ENCODE peak calls at places on chromosomes 16 and 17, in eight cellular contexts. L, D, B, V, P, M, O and T are unnamed samples.

GRCh38 chr17:7885357-7886226 is 3.0 kb upstream of the CHD3 start:
- DNase-seq in L (peak), D (peak), B (peak), V (peak), P (peak), M (peak), O (peak), T (no peak)

GRCh38 chr17:60328679-60329078 is 63.3 kb downstream of the USP32 start:
- DNase-seq in L (no peak), D (no peak), B (no peak), V (no peak), P (no peak), M (no peak), O (no peak), T (no peak)

GRCh38 chr17:43583332-43583731 is 37.2 kb upstream of the ETV4 start:
- DNase-seq in L (no peak), D (no peak), B (no peak), V (no peak), P (no peak), M (no peak), O (no peak), T (no peak)

GRCh38 chr17:16406742-16407674 is 8.4 kb upstream of the TRPV2 start:
- DNase-seq in L (peak), D (peak), B (no peak), V (no peak), P (no peak), M (no peak), O (no peak), T (no peak)

GRCh38 chr16:10616395-10616743 is 36.0 kb upstream of the EMP2 start:
- DNase-seq in L (no peak), D (no peak), B (no peak), V (no peak), P (no peak), M (no peak), O (no peak), T (no peak)

GRCh38 chr16:77611386-77611785 is 110.9 kb upstream of the NUDT7 start:
- DNase-seq in L (no peak), D (no peak), B (no peak), V (no peak), P (no peak), M (no peak), O (no peak), T (no peak)

GRCh38 chr17:75555679-75556153 is 30.2 kb downstream of the LLGL2 start:
- DNase-seq in L (no peak), D (no peak), B (no peak), V (no peak), P (no peak), M (no peak), O (no peak), T (no peak)

GRCh38 chr16:53744449-53744848 is 40.5 kb downstream of the FTO start:
- DNase-seq in L (peak), D (peak), B (no peak), V (peak), P (no peak), M (no peak), O (no peak), T (no peak)

GRCh38 chr16:82681592-82681991 is 54.8 kb downstream of the CDH13 start:
- DNase-seq in L (no peak), D (no peak), B (no peak), V (no peak), P (no peak), M (no peak), O (no peak), T (no peak)

GRCh38 chr16:31061813-31062440 is 12.1 kb downstream of the ZNF668 start:
- DNase-seq in L (no peak), D (no peak), B (no peak), V (no peak), P (no peak), M (no peak), O (no peak), T (no peak)

GRCh38 chr16:30526137-30526822 is at the start of gene ZNF768:
- DNase-seq in L (peak), D (peak), B (peak), V (no peak), P (peak), M (peak), O (no peak), T (no peak)

GRCh38 chr16:84489141-84489540 is 15.3 kb downstream of the MEAK7 start:
- DNase-seq in L (no peak), D (no peak), B (no peak), V (no peak), P (no peak), M (no peak), O (no peak), T (no peak)

GRCh38 chr17:37661372-37662014 is 18.2 kb upstream of the DDX52 start:
- DNase-seq in L (no peak), D (no peak), B (no peak), V (no peak), P (no peak), M (no peak), O (no peak), T (no peak)
- TF ChIP-seq CTCF in L (no peak), D (no peak), B (no peak), V (no peak), P (peak), M (no peak), O (peak), T (no peak)

GRCh38 chr16:73873643-73874042 is 423.0 kb upstream of the PSMD7 start:
- DNase-seq in L (no peak), D (no peak), B (no peak), V (no peak), P (no peak), M (no peak), O (no peak), T (no peak)

GRCh38 chr16:73877148-73877547 is 419.5 kb upstream of the PSMD7 start:
- DNase-seq in L (no peak), D (no peak), B (no peak), V (no peak), P (no peak), M (no peak), O (no peak), T (no peak)

GRCh38 chr16:73872856-73873255 is 423.8 kb upstream of the PSMD7 start:
- DNase-seq in L (no peak), D (no peak), B (no peak), V (no peak), P (no peak), M (no peak), O (no peak), T (no peak)

GRCh38 chr16:73879621-73880020 is 417.0 kb upstream of the PSMD7 start:
- DNase-seq in L (no peak), D (no peak), B (no peak), V (no peak), P (no peak), M (no peak), O (no peak), T (no peak)

GRCh38 chr16:73878616-73879015 is 418.0 kb upstream of the PSMD7 start:
- DNase-seq in L (no peak), D (no peak), B (no peak), V (no peak), P (peak), M (no peak), O (peak), T (no peak)
- TF ChIP-seq CTCF in L (no peak), D (no peak), B (no peak), V (no peak), P (peak), M (no peak), O (peak), T (no peak)

DNA sequence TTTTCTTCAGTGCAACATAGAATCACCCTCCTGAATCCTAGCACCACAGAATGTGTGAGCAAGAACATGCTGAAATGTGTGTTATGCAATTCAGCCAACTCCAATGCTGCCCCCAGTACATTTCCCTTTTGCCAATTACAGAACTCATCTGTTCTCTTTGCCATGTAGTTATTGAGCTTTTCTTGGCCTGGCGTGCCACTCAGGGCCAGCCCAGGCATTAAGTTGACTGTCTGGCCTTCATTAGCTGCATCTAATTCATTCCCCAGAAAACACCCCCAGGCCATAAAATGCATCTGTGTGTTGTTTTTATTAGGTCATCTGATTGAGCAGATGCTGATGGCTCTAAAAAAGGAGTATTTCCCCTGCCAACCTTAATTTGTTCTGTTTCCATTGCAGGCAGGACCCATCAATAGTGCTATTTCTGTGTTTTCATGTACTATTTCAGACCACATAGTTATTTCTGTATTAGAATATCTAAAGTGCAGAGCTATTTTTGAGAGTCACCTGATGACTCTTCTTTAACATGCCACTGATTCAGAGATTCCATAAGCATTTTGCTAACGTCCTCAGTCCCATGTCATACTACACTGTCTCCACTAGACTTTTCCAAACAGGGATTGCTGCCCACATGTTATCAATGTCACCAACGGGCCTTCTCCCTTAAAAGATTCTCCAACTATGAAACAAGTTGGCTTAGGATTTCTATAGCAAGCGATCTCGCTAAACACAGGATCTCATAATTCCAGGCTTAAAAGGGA is 969.7 kb downstream of the CDH11 start:
- DNase-seq in L (no peak), D (no peak), B (no peak), V (no peak), P (peak), M (no peak), O (no peak), T (no peak)
- TF ChIP-seq CTCF in L (no peak), D (no peak), B (no peak), V (no peak), P (no peak), M (no peak), O (no peak), T (no peak)

GRCh38 chr16:1583180-1583579 is 28.7 kb downstream of the IFT140 start:
- DNase-seq in L (no peak), D (no peak), B (no peak), V (no peak), P (no peak), M (no peak), O (no peak), T (no peak)
- TF ChIP-seq CTCF in L (no peak), D (no peak), B (no peak), V (no peak), P (peak), M (no peak), O (no peak), T (no peak)

DNA sequence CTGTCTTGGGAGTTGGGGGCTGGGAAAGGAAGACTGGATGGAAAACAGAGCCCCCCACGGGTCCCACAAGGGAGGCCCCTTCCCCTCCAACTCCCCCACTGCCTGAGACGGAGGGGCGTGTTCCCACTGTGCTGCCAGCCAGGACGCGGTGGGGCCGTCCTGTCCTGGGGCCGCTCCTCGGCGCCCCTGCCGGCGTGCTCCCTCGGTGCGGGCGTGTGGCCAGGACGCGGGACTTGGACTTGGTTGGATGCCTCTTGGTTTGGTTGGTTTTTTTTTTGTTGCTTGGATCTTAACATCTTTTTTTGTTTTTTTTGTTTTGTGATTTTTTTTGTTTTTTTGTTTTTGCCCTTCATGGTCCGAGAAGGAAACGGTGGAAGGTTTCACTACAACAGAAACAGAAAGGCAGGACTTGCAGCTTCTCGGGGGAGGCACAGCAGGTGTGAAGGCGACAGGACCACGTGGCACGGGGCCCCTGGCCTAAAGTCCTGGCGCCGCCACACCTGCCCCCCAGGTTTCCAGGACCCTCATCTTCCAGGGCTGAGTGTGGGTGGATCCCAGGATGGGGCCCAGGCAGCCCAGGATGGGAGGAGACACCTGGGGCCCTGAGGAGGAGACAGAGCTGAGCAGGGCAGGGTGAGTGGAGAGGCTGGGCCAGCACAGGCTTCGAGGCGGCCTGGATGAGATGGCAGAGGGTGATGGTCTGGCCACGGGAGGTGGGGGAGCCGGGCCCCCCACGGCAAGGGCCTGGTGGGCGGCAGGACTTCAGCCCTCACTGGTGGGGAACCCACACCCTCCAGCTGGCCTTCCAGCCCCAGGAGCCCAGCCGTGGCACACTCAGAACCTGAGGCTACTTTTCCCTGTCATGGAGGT is 16.1 kb downstream of the ENGASE start:
- DNase-seq in L (no peak), D (no peak), B (no peak), V (no peak), P (peak), M (no peak), O (peak), T (no peak)
- TF ChIP-seq CTCF in L (no peak), D (no peak), B (no peak), V (no peak), P (peak), M (no peak), O (peak), T (peak)

GRCh38 chr17:80208050-80208449 is 12.1 kb downstream of the SGSH start:
- DNase-seq in L (no peak), D (peak), B (no peak), V (no peak), P (no peak), M (no peak), O (no peak), T (no peak)

GRCh38 chr17:80201446-80201845 is 18.7 kb downstream of the SGSH start:
- DNase-seq in L (no peak), D (no peak), B (no peak), V (no peak), P (no peak), M (no peak), O (no peak), T (no peak)

GRCh38 chr17:80204626-80205468 is 15.3 kb downstream of the SGSH start:
- DNase-seq in L (no peak), D (no peak), B (no peak), V (no peak), P (no peak), M (no peak), O (no peak), T (no peak)

GRCh38 chr17:80202197-80202596 is 17.9 kb downstream of the SGSH start:
- DNase-seq in L (no peak), D (no peak), B (no peak), V (no peak), P (no peak), M (no peak), O (no peak), T (no peak)

GRCh38 chr17:80203448-80204092 is 16.6 kb downstream of the SGSH start:
- DNase-seq in L (no peak), D (no peak), B (no peak), V (no peak), P (no peak), M (no peak), O (no peak), T (no peak)
- TF ChIP-seq CTCF in L (no peak), D (no peak), B (no peak), V (no peak), P (no peak), M (no peak), O (no peak), T (no peak)

GRCh38 chr16:69890891-69891282 is 60.2 kb upstream of the CLEC18A start:
- DNase-seq in L (no peak), D (no peak), B (no peak), V (no peak), P (no peak), M (peak), O (no peak), T (no peak)

GRCh38 chr16:69890114-69890890 is 60.8 kb upstream of the CLEC18A start:
- DNase-seq in L (peak), D (no peak), B (no peak), V (no peak), P (peak), M (peak), O (no peak), T (no peak)

GRCh38 chr16:69892378-69892777 is 58.8 kb upstream of the CLEC18A start:
- DNase-seq in L (no peak), D (no peak), B (no peak), V (no peak), P (no peak), M (no peak), O (no peak), T (no peak)

GRCh38 chr16:69894675-69895074 is 56.5 kb upstream of the CLEC18A start:
- DNase-seq in L (no peak), D (no peak), B (no peak), V (no peak), P (no peak), M (no peak), O (no peak), T (no peak)

GRCh38 chr16:69893086-69893485 is 58.0 kb upstream of the CLEC18A start:
- DNase-seq in L (no peak), D (no peak), B (no peak), V (no peak), P (no peak), M (no peak), O (no peak), T (no peak)
- TF ChIP-seq CTCF in L (no peak), D (no peak), B (no peak), V (no peak), P (no peak), M (no peak), O (no peak), T (no peak)